ENCODE peak calls at places on chromosome 3, in five cellular contexts. One of them, this sample, is unnamed.

GRCh38 chr3:128174645-128175590 is 21.6 kb downstream of the EEFSEC start:
- DNase-seq in NCI-H446 treated with DMSO at 0.1 percent for 48 hours: no peak
- DNase-seq in NCI-H748 treated with DMSO at 0.1 percent for 48 hours: no peak
- DNase-seq in ureter: no peak
- DNase-seq in GM03348: no peak
- DNase-seq in this sample: no peak

GRCh38 chr3:135150282-135150681 is 355.2 kb downstream of the EPHB1 start:
- DNase-seq in NCI-H748 treated with DMSO at 0.1 percent for 48 hours: no peak
- DNase-seq in GM03348: no peak
- DNase-seq in NCI-H446 treated with DMSO at 0.1 percent for 48 hours: no peak
- DNase-seq in ureter: no peak
- DNase-seq in this sample: no peak

GRCh38 chr3:64222501-64222900 is 2.8 kb downstream of the PRICKLE2 start:
- DNase-seq in NCI-H748 treated with DMSO at 0.1 percent for 48 hours: no peak
- DNase-seq in ureter: no peak
- DNase-seq in NCI-H446 treated with DMSO at 0.1 percent for 48 hours: no peak
- DNase-seq in GM03348: no peak
- DNase-seq in this sample: no peak

GRCh38 chr3:54120657-54121403 is 1.5 kb upstream of the CACNA2D3 start:
- DNase-seq in GM03348: peak; percentile 15
- DNase-seq in NCI-H748 treated with DMSO at 0.1 percent for 48 hours: peak; percentile 20
- DNase-seq in NCI-H446 treated with DMSO at 0.1 percent for 48 hours: no peak
- DNase-seq in ureter: no peak
- DNase-seq in this sample: no peak

GRCh38 chr3:11774296-11774877 is 72.3 kb downstream of the TAMM41 start:
- DNase-seq in NCI-H748 treated with DMSO at 0.1 percent for 48 hours: peak; percentile 10
- DNase-seq in ureter: peak; percentile 55
- DNase-seq in NCI-H446 treated with DMSO at 0.1 percent for 48 hours: no peak
- DNase-seq in GM03348: peak; percentile 72
- DNase-seq in this sample: no peak

GRCh38 chr3:13294442-13295351 is 125.4 kb downstream of the NUP210 start:
- DNase-seq in GM03348: no peak
- DNase-seq in NCI-H446 treated with DMSO at 0.1 percent for 48 hours: no peak
- DNase-seq in ureter: no peak
- DNase-seq in NCI-H748 treated with DMSO at 0.1 percent for 48 hours: no peak
- DNase-seq in this sample: no peak

GRCh38 chr3:126151562-126152302 is 28.7 kb downstream of the ALDH1L1 start:
- DNase-seq in NCI-H446 treated with DMSO at 0.1 percent for 48 hours: no peak
- DNase-seq in NCI-H748 treated with DMSO at 0.1 percent for 48 hours: no peak
- DNase-seq in ureter: no peak
- DNase-seq in GM03348: no peak
- DNase-seq in this sample: no peak

GRCh38 chr3:143657391-143657790 is 190.9 kb downstream of the SLC9A9 start:
- DNase-seq in ureter: no peak
- DNase-seq in NCI-H748 treated with DMSO at 0.1 percent for 48 hours: no peak
- DNase-seq in NCI-H446 treated with DMSO at 0.1 percent for 48 hours: no peak
- DNase-seq in GM03348: peak; percentile 22
- DNase-seq in this sample: no peak

GRCh38 chr3:73419179-73419803 is 205.4 kb downstream of the PDZRN3 start:
- DNase-seq in NCI-H446 treated with DMSO at 0.1 percent for 48 hours: no peak
- DNase-seq in NCI-H748 treated with DMSO at 0.1 percent for 48 hours: no peak
- DNase-seq in GM03348: peak; percentile 66
- DNase-seq in ureter: no peak
- DNase-seq in this sample: no peak

GRCh38 chr3:30693470-30694120 is 87.2 kb downstream of the TGFBR2 start:
- DNase-seq in GM03348: peak; percentile 78
- DNase-seq in ureter: no peak
- DNase-seq in NCI-H446 treated with DMSO at 0.1 percent for 48 hours: peak; percentile 63
- DNase-seq in NCI-H748 treated with DMSO at 0.1 percent for 48 hours: peak; percentile 61
- DNase-seq in this sample: peak; percentile 43

GRCh38 chr3:97232635-97233034 is 418.2 kb downstream of the EPHA6 start:
- DNase-seq in NCI-H446 treated with DMSO at 0.1 percent for 48 hours: peak; percentile 86
- DNase-seq in GM03348: no peak
- DNase-seq in ureter: peak; percentile 45
- DNase-seq in NCI-H748 treated with DMSO at 0.1 percent for 48 hours: peak; percentile 4
- DNase-seq in this sample: peak; percentile 77

GRCh38 chr3:72574144-72574543 is 274.1 kb downstream of the SHQ1 start:
- DNase-seq in GM03348: no peak
- DNase-seq in NCI-H748 treated with DMSO at 0.1 percent for 48 hours: no peak
- DNase-seq in NCI-H446 treated with DMSO at 0.1 percent for 48 hours: no peak
- DNase-seq in ureter: no peak
- DNase-seq in this sample: no peak

GRCh38 chr3:131338948-131339640 is 42.5 kb upstream of the NUDT16 start:
- DNase-seq in GM03348: peak; percentile 16
- DNase-seq in NCI-H748 treated with DMSO at 0.1 percent for 48 hours: no peak
- DNase-seq in NCI-H446 treated with DMSO at 0.1 percent for 48 hours: no peak
- DNase-seq in ureter: no peak
- DNase-seq in this sample: no peak

GRCh38 chr3:150428562-150428961 is 20.5 kb downstream of the TSC22D2 start:
- DNase-seq in ureter: no peak
- DNase-seq in NCI-H446 treated with DMSO at 0.1 percent for 48 hours: no peak
- DNase-seq in NCI-H748 treated with DMSO at 0.1 percent for 48 hours: no peak
- DNase-seq in GM03348: no peak
- DNase-seq in this sample: no peak

GRCh38 chr3:124075758-124076157 is 83.8 kb upstream of the ROPN1 start:
- DNase-seq in NCI-H748 treated with DMSO at 0.1 percent for 48 hours: no peak
- DNase-seq in ureter: no peak
- DNase-seq in GM03348: no peak
- DNase-seq in NCI-H446 treated with DMSO at 0.1 percent for 48 hours: no peak
- DNase-seq in this sample: no peak

GRCh38 chr3:184562146-184562861 is 719 bp downstream of the EPHB3 start:
- DNase-seq in ureter: no peak
- DNase-seq in GM03348: peak; percentile 59
- DNase-seq in NCI-H446 treated with DMSO at 0.1 percent for 48 hours: no peak
- DNase-seq in NCI-H748 treated with DMSO at 0.1 percent for 48 hours: no peak
- DNase-seq in this sample: peak; percentile 35

GRCh38 chr3:134427400-134428111 is 53.3 kb upstream of the AMOTL2 start:
- DNase-seq in NCI-H446 treated with DMSO at 0.1 percent for 48 hours: no peak
- DNase-seq in ureter: no peak
- DNase-seq in NCI-H748 treated with DMSO at 0.1 percent for 48 hours: no peak
- DNase-seq in GM03348: peak; percentile 94
- DNase-seq in this sample: no peak

GRCh38 chr3:67578416-67578815 is 76.0 kb downstream of the SUCLG2 start:
- DNase-seq in NCI-H446 treated with DMSO at 0.1 percent for 48 hours: no peak
- DNase-seq in GM03348: no peak
- DNase-seq in ureter: no peak
- DNase-seq in NCI-H748 treated with DMSO at 0.1 percent for 48 hours: no peak
- DNase-seq in this sample: no peak

This sample was measured in COR-L47.